ENCODE peak calls at places on chromosomes 6 and 20, in nine cellular contexts. J, Z, X, C, T, L, Q, K and V are unnamed samples.

GRCh38 chr6:93419304-93420162 is at the start of gene EPHA7:
- DNase-seq in J (peak), Z (peak), X (peak), C (peak), T (peak), L (peak), Q (peak), K (no peak), V (peak)

GRCh38 chr20:9143926-9144325 is 75.0 kb downstream of the PLCB4 start:
- DNase-seq in J (no peak), Z (no peak), X (no peak), C (no peak), T (no peak), L (peak), Q (no peak), K (no peak), V (no peak)

GRCh38 chr6:136840612-136841011 is 18.2 kb downstream of the PEX7 start:
- DNase-seq in J (no peak), Z (no peak), X (no peak), C (no peak), T (no peak), L (no peak), Q (no peak), K (no peak), V (no peak)

GRCh38 chr6:168250250-168250649 is 69.3 kb downstream of the DACT2 start:
- DNase-seq in J (no peak), Z (no peak), X (no peak), C (no peak), T (no peak), L (no peak), Q (no peak), K (no peak), V (no peak)

GRCh38 chr6:52410979-52411378 is 9.2 kb upstream of the EFHC1 start:
- DNase-seq in J (no peak), Z (no peak), X (no peak), C (no peak), T (no peak), L (no peak), Q (no peak), K (no peak), V (no peak)

GRCh38 chr6:91653954-91654843 is 1067.3 kb upstream of the MAP3K7 start:
- DNase-seq in J (no peak), Z (no peak), X (no peak), C (no peak), T (no peak), L (no peak), Q (no peak), K (no peak), V (no peak)

GRCh38 chr6:10855233-10855632 is 16.9 kb upstream of the MAK start:
- DNase-seq in J (no peak), Z (no peak), X (no peak), C (no peak), T (no peak), L (no peak), Q (no peak), K (no peak), V (no peak)

GRCh38 chr6:127635091-127635490 is 58.1 kb downstream of the C6orf58 start:
- DNase-seq in J (no peak), Z (no peak), X (no peak), C (no peak), T (no peak), L (no peak), Q (no peak), K (no peak), V (no peak)

GRCh38 chr6:5290097-5290496 is 28.8 kb downstream of the FARS2 start:
- DNase-seq in J (no peak), Z (no peak), X (no peak), C (no peak), T (no peak), L (no peak), Q (no peak), K (no peak), V (no peak)

GRCh38 chr6:132812255-132812732 is 2.1 kb upstream of the RPS12 start:
- DNase-seq in J (no peak), Z (no peak), X (no peak), C (no peak), T (no peak), L (peak), Q (no peak), K (no peak), V (no peak)

GRCh38 chr6:100883347-100883746 is 2.2 kb upstream of the ASCC3 start:
- DNase-seq in J (no peak), Z (no peak), X (no peak), C (no peak), T (no peak), L (no peak), Q (no peak), K (no peak), V (no peak)

GRCh38 chr6:5138995-5139827 is 54.1 kb downstream of the PPP1R3G start:
- DNase-seq in J (no peak), Z (no peak), X (no peak), C (no peak), T (no peak), L (no peak), Q (no peak), K (no peak), V (no peak)

GRCh38 chr6:112665815-112666214 is 318.7 kb downstream of the RFPL4B start:
- DNase-seq in J (no peak), Z (peak), X (no peak), C (no peak), T (no peak), L (peak), Q (no peak), K (no peak), V (peak)

GRCh38 chr6:46203388-46203787 is 32.6 kb upstream of the ENPP5 start:
- DNase-seq in J (no peak), Z (no peak), X (no peak), C (no peak), T (no peak), L (peak), Q (no peak), K (no peak), V (no peak)

GRCh38 chr6:42774201-42774600 is 7.7 kb upstream of the BICRAL start:
- DNase-seq in J (no peak), Z (no peak), X (peak), C (no peak), T (no peak), L (no peak), Q (no peak), K (no peak), V (no peak)

GRCh38 chr6:164097557-164098398 is 683.3 kb downstream of the QKI start:
- DNase-seq in J (no peak), Z (peak), X (no peak), C (no peak), T (peak), L (peak), Q (no peak), K (no peak), V (no peak)

GRCh38 chr20:3916347-3916746 is 27.2 kb downstream of the PANK2 start:
- DNase-seq in J (no peak), Z (no peak), X (no peak), C (no peak), T (no peak), L (no peak), Q (no peak), K (no peak), V (no peak)

GRCh38 chr6:93323630-93324029 is 95.7 kb downstream of the EPHA7 start:
- DNase-seq in J (no peak), Z (no peak), X (no peak), C (no peak), T (no peak), L (no peak), Q (no peak), K (no peak), V (no peak)

GRCh38 chr6:108689279-108690161 is 128.8 kb downstream of the FOXO3 start:
- DNase-seq in J (peak), Z (peak), X (no peak), C (peak), T (peak), L (peak), Q (peak), K (peak), V (peak)

GRCh38 chr20:32278199-32278643 is 770 bp downstream of the KIF3B start:
- DNase-seq in J (no peak), Z (no peak), X (no peak), C (no peak), T (peak), L (peak), Q (no peak), K (no peak), V (no peak)

GRCh38 chr6:139778688-139779087 is 404.2 kb upstream of the CITED2 start:
- DNase-seq in J (no peak), Z (peak), X (no peak), C (no peak), T (peak), L (peak), Q (no peak), K (no peak), V (no peak)

GRCh38 chr6:5457036-5457435 is 195.7 kb downstream of the FARS2 start:
- DNase-seq in J (peak), Z (peak), X (no peak), C (no peak), T (peak), L (peak), Q (no peak), K (no peak), V (peak)

GRCh38 chr6:139029470-139030210 is 1.1 kb downstream of the ABRACL start:
- DNase-seq in J (no peak), Z (peak), X (no peak), C (peak), T (peak), L (peak), Q (peak), K (no peak), V (no peak)

GRCh38 chr6:132261354-132261753 is 139.9 kb downstream of the MOXD1 start:
- DNase-seq in J (no peak), Z (no peak), X (no peak), C (no peak), T (no peak), L (peak), Q (no peak), K (no peak), V (no peak)

GRCh38 chr20:52965819-52966218 is 6.3 kb upstream of the TSHZ2 start:
- DNase-seq in J (no peak), Z (no peak), X (no peak), C (no peak), T (peak), L (no peak), Q (no peak), K (peak), V (peak)

DNA sequence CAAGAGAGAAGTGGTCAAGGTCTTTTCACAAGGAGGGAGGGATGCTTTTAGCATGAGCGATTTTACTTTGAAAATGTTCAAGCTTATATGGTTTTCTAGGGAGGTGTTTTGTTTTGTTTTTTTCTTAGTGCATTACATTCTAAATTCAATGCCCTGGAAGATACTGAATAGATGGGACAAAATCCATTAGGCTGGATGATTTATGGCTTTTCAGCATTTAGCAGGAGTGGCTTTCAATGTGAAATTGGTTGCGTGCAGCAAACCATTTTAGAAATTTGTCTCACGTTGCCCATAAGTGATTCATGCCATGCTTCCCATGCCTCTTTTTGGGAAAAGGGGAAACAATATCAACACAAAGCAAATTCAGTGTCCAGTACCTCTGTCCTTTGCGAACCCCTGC is 106.5 kb upstream of the SNX9 start:
- DNase-seq in J (no peak), Z (no peak), X (no peak), C (no peak), T (no peak), L (no peak), Q (no peak), K (no peak), V (no peak)
- H3K27ac ChIP-seq in J (no peak), Z (no peak), X (no peak), C (peak), T (peak), L (no peak), Q (peak), K (no peak), V (no peak)

GRCh38 chr6:77816766-77817270 is 164.0 kb downstream of the MEI4 start:
- DNase-seq in J (no peak), Z (no peak), X (no peak), C (no peak), T (no peak), L (no peak), Q (no peak), K (no peak), V (no peak)

GRCh38 chr6:77825204-77825603 is 172.4 kb downstream of the MEI4 start:
- DNase-seq in J (no peak), Z (no peak), X (no peak), C (no peak), T (no peak), L (no peak), Q (no peak), K (no peak), V (no peak)

DNA sequence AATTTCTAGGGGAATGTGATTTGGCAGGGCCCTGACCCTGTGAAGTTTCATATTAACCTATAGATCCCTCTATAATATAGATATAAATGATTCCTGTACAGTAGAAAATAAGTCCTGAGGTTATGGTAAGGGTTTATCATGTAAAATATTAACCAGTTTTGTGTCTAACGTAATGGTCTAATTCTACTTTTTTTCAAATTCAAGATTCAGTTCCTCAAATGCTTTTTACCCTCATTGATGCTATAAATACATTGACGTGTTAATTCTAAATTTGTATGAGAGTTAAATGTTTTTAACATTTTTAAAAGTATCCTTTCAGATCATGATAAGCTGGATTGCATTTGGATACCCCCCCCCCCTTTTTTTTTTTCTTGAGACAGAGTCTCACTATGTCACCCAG is 169.4 kb downstream of the MEI4 start:
- DNase-seq in J (no peak), Z (no peak), X (no peak), C (no peak), T (no peak), L (no peak), Q (no peak), K (no peak), V (no peak)
- H3K27ac ChIP-seq in J (no peak), Z (no peak), X (no peak), C (no peak), T (no peak), L (no peak), Q (no peak), K (no peak), V (no peak)

DNA sequence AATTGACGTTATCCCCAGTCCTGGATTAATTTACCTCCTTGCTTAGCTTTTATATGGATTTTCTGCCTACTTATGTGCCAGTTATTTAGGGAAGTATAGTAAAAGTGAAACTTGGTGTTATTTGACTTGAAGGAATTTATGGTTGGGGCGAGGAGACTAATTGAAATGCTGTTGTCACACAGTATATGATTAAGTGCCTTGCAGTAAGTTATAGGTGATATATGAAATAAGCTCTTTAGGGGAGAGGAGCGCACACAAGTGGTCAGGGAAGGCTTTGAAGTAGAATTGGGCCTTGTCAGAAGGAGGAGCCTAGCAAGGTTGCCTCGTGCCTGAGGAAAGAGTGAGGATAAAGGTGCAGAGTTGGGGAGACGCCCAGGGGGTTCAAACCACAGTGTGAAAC is 20.5 kb downstream of the NCOA7 start:
- DNase-seq in J (no peak), Z (no peak), X (no peak), C (no peak), T (no peak), L (no peak), Q (no peak), K (no peak), V (no peak)
- H3K27ac ChIP-seq in J (no peak), Z (no peak), X (no peak), C (peak), T (no peak), L (no peak), Q (no peak), K (no peak), V (no peak)

GRCh38 chr6:110284877-110285276 is 73.3 kb downstream of the METTL24 start:
- DNase-seq in J (no peak), Z (no peak), X (no peak), C (no peak), T (no peak), L (no peak), Q (no peak), K (no peak), V (no peak)
- H3K27ac ChIP-seq in J (peak), Z (no peak), X (no peak), C (no peak), T (no peak), L (no peak), Q (no peak), K (no peak), V (no peak)

DNA sequence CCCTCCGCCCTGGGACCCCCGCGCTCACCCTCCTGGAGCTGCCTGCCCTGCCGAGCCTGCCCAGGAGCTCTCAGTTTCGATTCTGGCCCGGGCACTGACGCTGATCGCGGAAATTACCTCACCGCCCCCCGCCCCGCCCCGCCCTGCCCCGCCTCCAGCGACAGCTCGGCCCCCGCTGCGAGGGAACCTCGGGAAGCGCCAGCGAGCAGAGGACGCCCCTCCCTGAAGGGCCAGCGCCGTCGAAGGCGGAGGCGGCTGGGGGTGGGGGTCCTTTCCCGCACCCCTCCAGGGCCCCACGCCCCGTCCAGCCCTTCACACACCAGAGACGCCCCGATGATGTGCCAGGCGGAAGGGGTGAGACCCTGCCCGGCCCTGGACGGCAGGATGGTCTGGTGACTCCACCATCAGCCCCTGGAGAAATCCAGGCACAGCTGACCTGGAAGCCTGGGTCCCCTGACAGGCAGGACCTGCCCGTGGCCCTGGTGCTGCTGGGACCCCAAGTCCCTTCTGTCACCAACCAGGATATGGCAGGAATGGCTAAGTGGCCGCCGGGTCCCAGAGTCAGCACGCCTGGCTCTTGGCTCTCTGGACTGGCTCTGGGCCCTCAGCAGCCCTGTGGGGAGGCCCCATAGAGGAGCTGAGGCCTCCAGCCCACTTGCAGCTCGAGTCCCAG is at the start of gene HELZ2:
- DNase-seq in J (no peak), Z (peak), X (peak), C (peak), T (peak), L (peak), Q (peak), K (no peak), V (no peak)
- H3K27ac ChIP-seq in J (no peak), Z (no peak), X (peak), C (peak), T (peak), L (no peak), Q (peak), K (peak), V (peak)